ENCODE peak calls at places on chromosomes 6 and 20, in seven cellular contexts. One of them, this sample, is unnamed.
A peak's percentile ranks its signal among the peaks of the same experiment; 100 is the strongest.

GRCh38 chr20:53843645-53844044 is 226.7 kb downstream of the BCAS1 start:
- DNase-seq in stimulated activated naive B cell treated with anti-CD40 and anti-IgM and Interleukin-4, amounts not matched to agents 10 μg/mL and 1 μg/mL and 100 μg/mL, for 72 hours: no peak
- DNase-seq in activated T-helper 1 cell treated with anti-CD3 and anti-CD28 coated beads, Interleukin-2, amount 50 U/mL, for 16 hours: no peak
- DNase-seq in Right ventricle myocardium inferior: no peak
- DNase-seq in Daoy: no peak
- DNase-seq in dermis microvascular lymphatic vessel endothelial cell: no peak
- DNase-seq in cerebellar cortex: no peak
- DNase-seq in this sample: no peak

GRCh38 chr20:46013826-46014516 is 5.3 kb downstream of the MMP9 start:
- DNase-seq in stimulated activated naive B cell treated with anti-CD40 and anti-IgM and Interleukin-4, amounts not matched to agents 10 μg/mL and 1 μg/mL and 100 μg/mL, for 72 hours: peak; percentile 59
- DNase-seq in activated T-helper 1 cell treated with anti-CD3 and anti-CD28 coated beads, Interleukin-2, amount 50 U/mL, for 16 hours: peak; percentile 37
- DNase-seq in Right ventricle myocardium inferior: no peak
- DNase-seq in Daoy: peak; percentile 67
- DNase-seq in dermis microvascular lymphatic vessel endothelial cell: peak; percentile 47
- DNase-seq in cerebellar cortex: peak; percentile 52
- DNase-seq in this sample: no peak

GRCh38 chr20:51074062-51074461 is 51.2 kb upstream of the KCNG1 start:
- DNase-seq in stimulated activated naive B cell treated with anti-CD40 and anti-IgM and Interleukin-4, amounts not matched to agents 10 μg/mL and 1 μg/mL and 100 μg/mL, for 72 hours: no peak
- DNase-seq in activated T-helper 1 cell treated with anti-CD3 and anti-CD28 coated beads, Interleukin-2, amount 50 U/mL, for 16 hours: no peak
- DNase-seq in Right ventricle myocardium inferior: no peak
- DNase-seq in Daoy: no peak
- DNase-seq in dermis microvascular lymphatic vessel endothelial cell: no peak
- DNase-seq in cerebellar cortex: no peak
- DNase-seq in this sample: no peak

GRCh38 chr20:63318391-63319163 is 25.6 kb downstream of the COL20A1 start:
- DNase-seq in stimulated activated naive B cell treated with anti-CD40 and anti-IgM and Interleukin-4, amounts not matched to agents 10 μg/mL and 1 μg/mL and 100 μg/mL, for 72 hours: no peak
- DNase-seq in activated T-helper 1 cell treated with anti-CD3 and anti-CD28 coated beads, Interleukin-2, amount 50 U/mL, for 16 hours: no peak
- DNase-seq in Right ventricle myocardium inferior: peak; percentile 60
- DNase-seq in Daoy: no peak
- DNase-seq in dermis microvascular lymphatic vessel endothelial cell: no peak
- DNase-seq in cerebellar cortex: no peak
- DNase-seq in this sample: no peak

GRCh38 chr6:148885154-148885870 is 138.5 kb downstream of the UST start:
- DNase-seq in stimulated activated naive B cell treated with anti-CD40 and anti-IgM and Interleukin-4, amounts not matched to agents 10 μg/mL and 1 μg/mL and 100 μg/mL, for 72 hours: no peak
- DNase-seq in activated T-helper 1 cell treated with anti-CD3 and anti-CD28 coated beads, Interleukin-2, amount 50 U/mL, for 16 hours: no peak
- DNase-seq in Right ventricle myocardium inferior: no peak
- DNase-seq in Daoy: peak; percentile 58
- DNase-seq in dermis microvascular lymphatic vessel endothelial cell: peak; percentile 28
- DNase-seq in cerebellar cortex: no peak
- DNase-seq in this sample: no peak

GRCh38 chr6:77447254-77447653 is 16.0 kb downstream of the HTR1B start:
- DNase-seq in stimulated activated naive B cell treated with anti-CD40 and anti-IgM and Interleukin-4, amounts not matched to agents 10 μg/mL and 1 μg/mL and 100 μg/mL, for 72 hours: no peak
- DNase-seq in activated T-helper 1 cell treated with anti-CD3 and anti-CD28 coated beads, Interleukin-2, amount 50 U/mL, for 16 hours: no peak
- DNase-seq in Right ventricle myocardium inferior: no peak
- DNase-seq in Daoy: no peak
- DNase-seq in dermis microvascular lymphatic vessel endothelial cell: peak; percentile 33
- DNase-seq in cerebellar cortex: no peak
- DNase-seq in this sample: no peak

GRCh38 chr6:168268755-168269154 is 50.8 kb downstream of the DACT2 start:
- DNase-seq in stimulated activated naive B cell treated with anti-CD40 and anti-IgM and Interleukin-4, amounts not matched to agents 10 μg/mL and 1 μg/mL and 100 μg/mL, for 72 hours: no peak
- DNase-seq in activated T-helper 1 cell treated with anti-CD3 and anti-CD28 coated beads, Interleukin-2, amount 50 U/mL, for 16 hours: no peak
- DNase-seq in Right ventricle myocardium inferior: no peak
- DNase-seq in Daoy: no peak
- DNase-seq in dermis microvascular lymphatic vessel endothelial cell: no peak
- DNase-seq in cerebellar cortex: no peak
- DNase-seq in this sample: no peak

GRCh38 chr20:45576995-45577394 is 2.1 kb downstream of the WFDC8 start:
- DNase-seq in stimulated activated naive B cell treated with anti-CD40 and anti-IgM and Interleukin-4, amounts not matched to agents 10 μg/mL and 1 μg/mL and 100 μg/mL, for 72 hours: no peak
- DNase-seq in activated T-helper 1 cell treated with anti-CD3 and anti-CD28 coated beads, Interleukin-2, amount 50 U/mL, for 16 hours: no peak
- DNase-seq in Right ventricle myocardium inferior: no peak
- DNase-seq in Daoy: no peak
- DNase-seq in dermis microvascular lymphatic vessel endothelial cell: no peak
- DNase-seq in cerebellar cortex: no peak
- DNase-seq in this sample: no peak

GRCh38 chr6:170135821-170136471 is 154.9 kb downstream of the DLL1 start:
- DNase-seq in stimulated activated naive B cell treated with anti-CD40 and anti-IgM and Interleukin-4, amounts not matched to agents 10 μg/mL and 1 μg/mL and 100 μg/mL, for 72 hours: no peak
- DNase-seq in activated T-helper 1 cell treated with anti-CD3 and anti-CD28 coated beads, Interleukin-2, amount 50 U/mL, for 16 hours: no peak
- DNase-seq in Right ventricle myocardium inferior: no peak
- DNase-seq in Daoy: no peak
- DNase-seq in dermis microvascular lymphatic vessel endothelial cell: no peak
- DNase-seq in cerebellar cortex: no peak
- DNase-seq in this sample: no peak

GRCh38 chr6:39041072-39041471 is 7.5 kb upstream of the GLP1R start:
- DNase-seq in stimulated activated naive B cell treated with anti-CD40 and anti-IgM and Interleukin-4, amounts not matched to agents 10 μg/mL and 1 μg/mL and 100 μg/mL, for 72 hours: no peak
- DNase-seq in activated T-helper 1 cell treated with anti-CD3 and anti-CD28 coated beads, Interleukin-2, amount 50 U/mL, for 16 hours: no peak
- DNase-seq in Right ventricle myocardium inferior: no peak
- DNase-seq in Daoy: no peak
- DNase-seq in dermis microvascular lymphatic vessel endothelial cell: no peak
- DNase-seq in cerebellar cortex: no peak
- DNase-seq in this sample: no peak

GRCh38 chr6:72525821-72526550 is 95.9 kb upstream of the KCNQ5 start:
- DNase-seq in stimulated activated naive B cell treated with anti-CD40 and anti-IgM and Interleukin-4, amounts not matched to agents 10 μg/mL and 1 μg/mL and 100 μg/mL, for 72 hours: no peak
- DNase-seq in activated T-helper 1 cell treated with anti-CD3 and anti-CD28 coated beads, Interleukin-2, amount 50 U/mL, for 16 hours: no peak
- DNase-seq in Right ventricle myocardium inferior: no peak
- DNase-seq in Daoy: no peak
- DNase-seq in dermis microvascular lymphatic vessel endothelial cell: no peak
- DNase-seq in cerebellar cortex: no peak
- DNase-seq in this sample: no peak